ENCODE peak calls at places on chromosomes 5 and 9, in ten cellular contexts. J, B, P, Z, C, N, T, V, M and O are unnamed samples.

GRCh38 chr9:72790934-72791333 is 161.9 kb downstream of the ALDH1A1 start:
- DNase-seq in C (no peak), N (no peak), T (no peak), M (no peak), J (no peak), B (no peak), Z (peak; percentile 50), V (no peak), P (no peak), O (no peak)

GRCh38 chr9:104861406-104861805 is 66.5 kb downstream of the ABCA1 start:
- DNase-seq in T (no peak), N (no peak), V (no peak), C (no peak), J (no peak), Z (no peak), P (no peak), B (no peak), M (no peak), O (no peak)

GRCh38 chr5:53820802-53821171 is 260.3 kb downstream of the NDUFS4 start:
- DNase-seq in J (no peak), M (no peak), C (no peak), N (no peak), P (no peak), V (no peak), T (no peak), B (no peak), Z (no peak), O (no peak)

GRCh38 chr9:130833324-130833990 is 1.6 kb upstream of the ABL1 start:
- DNase-seq in N (no peak), V (peak; percentile 59), P (peak; percentile 41), J (no peak), C (no peak), Z (peak; percentile 81), B (no peak), T (no peak), M (no peak), O (no peak)

GRCh38 chr9:38641985-38642864 is 21.8 kb upstream of the ANKRD18A start:
- DNase-seq in N (no peak), P (peak; percentile 67), J (no peak), T (no peak), M (peak; percentile 53), V (peak; percentile 10), C (peak; percentile 50), B (no peak), Z (peak; percentile 27), O (peak; percentile 56)

GRCh38 chr9:128636024-128636390 is 20.6 kb downstream of the DYNC2I2 start:
- DNase-seq in Z (no peak), B (no peak), V (peak; percentile 47), C (peak; percentile 73), J (no peak), P (peak; percentile 26), T (no peak), M (peak; percentile 89), N (no peak), O (peak; percentile 86)

GRCh38 chr9:95409650-95410426 is 92.3 kb upstream of the FANCC start:
- DNase-seq in C (no peak), J (no peak), B (no peak), V (peak; percentile 75), N (no peak), P (peak; percentile 88), Z (no peak), M (no peak), T (no peak), O (no peak)

GRCh38 chr9:12426198-12426864 is 266.9 kb upstream of the TYRP1 start:
- DNase-seq in Z (no peak), N (no peak), C (peak; percentile 3), T (no peak), P (peak; percentile 21), J (no peak), V (no peak), M (no peak), B (no peak), O (peak; percentile 31)

GRCh38 chr5:131857388-131857787 is 60.6 kb upstream of the FNIP1 start:
- DNase-seq in B (no peak), N (no peak), C (no peak), P (no peak), T (no peak), V (no peak), J (no peak), Z (no peak), M (no peak), O (no peak)